ENCODE peak calls at places on chromosomes 11 and 22, in nine cellular contexts. One of them, this sample, is unnamed.

GRCh38 chr11:68831124-68831523 is 10.6 kb downstream of the CPT1A start:
- DNase-seq in cardiac muscle cell: no peak
- DNase-seq in Kasumi-1: no peak
- DNase-seq in CD4-positive, CD25-positive, alpha-beta regulatory T cell: no peak
- DNase-seq in ACHN: no peak
- DNase-seq in adipocyte: no peak
- DNase-seq in GM04504: no peak
- DNase-seq in cardiac fibroblast: no peak
- DNase-seq in DMS153: no peak
- DNase-seq in this sample: no peak

GRCh38 chr11:75355051-75355450 is 3.6 kb upstream of the ARRB1 start:
- DNase-seq in GM04504: no peak
- DNase-seq in DMS153: no peak
- DNase-seq in adipocyte: no peak
- DNase-seq in CD4-positive, CD25-positive, alpha-beta regulatory T cell: no peak
- DNase-seq in cardiac muscle cell: no peak
- DNase-seq in cardiac fibroblast: no peak
- DNase-seq in ACHN: no peak
- DNase-seq in Kasumi-1: no peak
- DNase-seq in this sample: no peak

GRCh38 chr11:68370211-68371111 is 58.1 kb downstream of the LRP5 start:
- DNase-seq in DMS153: no peak
- DNase-seq in adipocyte: no peak
- DNase-seq in ACHN: no peak
- DNase-seq in cardiac fibroblast: peak; percentile 29
- DNase-seq in Kasumi-1: no peak
- DNase-seq in GM04504: peak; percentile 27
- DNase-seq in CD4-positive, CD25-positive, alpha-beta regulatory T cell: no peak
- DNase-seq in cardiac muscle cell: no peak
- DNase-seq in this sample: no peak

GRCh38 chr11:64690235-64690634 is 32.8 kb downstream of the NRXN2 start:
- DNase-seq in GM04504: no peak
- DNase-seq in ACHN: no peak
- DNase-seq in DMS153: no peak
- DNase-seq in cardiac fibroblast: no peak
- DNase-seq in Kasumi-1: no peak
- DNase-seq in adipocyte: no peak
- DNase-seq in CD4-positive, CD25-positive, alpha-beta regulatory T cell: no peak
- DNase-seq in cardiac muscle cell: no peak
- DNase-seq in this sample: no peak

GRCh38 chr11:66275396-66275795 is 2.6 kb upstream of the CNIH2 start:
- DNase-seq in GM04504: no peak
- DNase-seq in DMS153: no peak
- DNase-seq in Kasumi-1: no peak
- DNase-seq in CD4-positive, CD25-positive, alpha-beta regulatory T cell: no peak
- DNase-seq in ACHN: no peak
- DNase-seq in cardiac fibroblast: no peak
- DNase-seq in cardiac muscle cell: no peak
- DNase-seq in adipocyte: no peak
- DNase-seq in this sample: no peak

GRCh38 chr11:3095712-3096361 is 38.6 kb upstream of the CARS1 start:
- DNase-seq in CD4-positive, CD25-positive, alpha-beta regulatory T cell: no peak
- DNase-seq in DMS153: no peak
- DNase-seq in cardiac muscle cell: peak; percentile 88
- DNase-seq in GM04504: peak; percentile 67
- DNase-seq in adipocyte: peak; percentile 81
- DNase-seq in Kasumi-1: no peak
- DNase-seq in cardiac fibroblast: peak; percentile 88
- DNase-seq in ACHN: peak; percentile 19
- DNase-seq in this sample: peak; percentile 25

GRCh38 chr22:31631381-31631780 is 30.6 kb downstream of the PISD start:
- DNase-seq in ACHN: no peak
- DNase-seq in adipocyte: no peak
- DNase-seq in CD4-positive, CD25-positive, alpha-beta regulatory T cell: no peak
- DNase-seq in GM04504: no peak
- DNase-seq in Kasumi-1: no peak
- DNase-seq in cardiac fibroblast: no peak
- DNase-seq in DMS153: no peak
- DNase-seq in cardiac muscle cell: no peak
- DNase-seq in this sample: no peak

GRCh38 chr22:44753189-44754042 is 1.0 kb downstream of the ARHGAP8 start:
- DNase-seq in cardiac muscle cell: peak; percentile 88
- DNase-seq in cardiac fibroblast: peak; percentile 86
- DNase-seq in Kasumi-1: no peak
- DNase-seq in DMS153: no peak
- DNase-seq in adipocyte: peak; percentile 57
- DNase-seq in GM04504: no peak
- DNase-seq in CD4-positive, CD25-positive, alpha-beta regulatory T cell: no peak
- DNase-seq in ACHN: no peak
- DNase-seq in this sample: no peak

GRCh38 chr11:8810331-8811301 is 100.4 kb upstream of the AKIP1 start:
- DNase-seq in Kasumi-1: no peak
- DNase-seq in cardiac fibroblast: peak; percentile 85
- DNase-seq in CD4-positive, CD25-positive, alpha-beta regulatory T cell: no peak
- DNase-seq in adipocyte: peak; percentile 89
- DNase-seq in GM04504: peak; percentile 65
- DNase-seq in ACHN: peak; percentile 70
- DNase-seq in DMS153: peak; percentile 66
- DNase-seq in cardiac muscle cell: peak; percentile 85
- DNase-seq in this sample: peak; percentile 59

This sample was measured in AG09309.